ENCODE peak calls at places on chromosomes 3 and 15, in ten cellular contexts. A, N, L, Z, T, I, E, P, G and Y are unnamed samples.

GRCh38 chr15:37019479-37020433 is 80.6 kb downstream of the MEIS2 start:
- DNase-seq in A (no peak), N (no peak), L (peak; percentile 74), Z (peak; percentile 49), T (no peak), I (peak; percentile 85), E (peak; percentile 66), P (peak; percentile 43), G (peak; percentile 9), Y (no peak)

GRCh38 chr3:127544151-127544805 is 46.3 kb downstream of the TPRA1 start:
- DNase-seq in A (peak; percentile 84), N (peak; percentile 18), L (peak; percentile 79), Z (peak; percentile 43), T (peak; percentile 7), I (peak; percentile 48), E (peak; percentile 75), P (peak; percentile 70), G (peak; percentile 57), Y (peak; percentile 28)

GRCh38 chr3:1082024-1082633 is 10.7 kb upstream of the CNTN6 start:
- DNase-seq in A (no peak), N (no peak), L (peak; percentile 71), Z (peak; percentile 32), T (no peak), I (peak; percentile 64), E (peak; percentile 68), P (peak; percentile 61), G (peak; percentile 39), Y (peak; percentile 29)

GRCh38 chr15:100981086-100981485 is 61.9 kb downstream of the LRRK1 start:
- DNase-seq in A (no peak), N (no peak), L (no peak), Z (no peak), T (no peak), I (no peak), E (no peak), P (no peak), G (no peak), Y (no peak)

GRCh38 chr15:62165029-62165792 is at the start of gene C2CD4B:
- DNase-seq in A (peak; percentile 78), N (no peak), L (no peak), Z (no peak), T (no peak), I (no peak), E (peak; percentile 39), P (no peak), G (no peak), Y (no peak)

GRCh38 chr3:30729512-30729911 is 123.1 kb downstream of the TGFBR2 start:
- DNase-seq in A (no peak), N (no peak), L (no peak), Z (no peak), T (no peak), I (no peak), E (no peak), P (no peak), G (no peak), Y (no peak)

GRCh38 chr3:76638006-76638405 is 401.9 kb upstream of the ROBO2 start:
- DNase-seq in A (no peak), N (no peak), L (peak; percentile 27), Z (peak; percentile 40), T (no peak), I (no peak), E (no peak), P (no peak), G (no peak), Y (no peak)

GRCh38 chr3:115912372-115912771 is 289.1 kb downstream of the GAP43 start:
- DNase-seq in A (peak; percentile 61), N (no peak), L (peak; percentile 42), Z (no peak), T (no peak), I (no peak), E (peak; percentile 23), P (no peak), G (peak; percentile 25), Y (no peak)

GRCh38 chr3:32340039-32340438 is 51.6 kb upstream of the CMTM7 start:
- DNase-seq in A (no peak), N (no peak), L (peak; percentile 84), Z (peak; percentile 63), T (no peak), I (peak; percentile 50), E (peak; percentile 73), P (peak; percentile 43), G (peak; percentile 7), Y (peak; percentile 7)

GRCh38 chr3:195034101-195034500 is 236.9 kb downstream of the XXYLT1 start:
- DNase-seq in A (peak; percentile 21), N (no peak), L (no peak), Z (no peak), T (no peak), I (no peak), E (no peak), P (no peak), G (no peak), Y (no peak)

GRCh38 chr3:195037017-195037373 is 234.0 kb downstream of the XXYLT1 start:
- DNase-seq in A (no peak), N (no peak), L (no peak), Z (no peak), T (no peak), I (no peak), E (no peak), P (no peak), G (no peak), Y (no peak)

GRCh38 chr3:195036203-195037016 is 234.5 kb downstream of the XXYLT1 start:
- DNase-seq in A (peak; percentile 47), N (no peak), L (no peak), Z (no peak), T (no peak), I (no peak), E (no peak), P (no peak), G (no peak), Y (no peak)

GRCh38 chr3:195034541-195034940 is 236.4 kb downstream of the XXYLT1 start:
- DNase-seq in A (peak; percentile 46), N (no peak), L (no peak), Z (no peak), T (no peak), I (no peak), E (no peak), P (no peak), G (no peak), Y (no peak)

DNA sequence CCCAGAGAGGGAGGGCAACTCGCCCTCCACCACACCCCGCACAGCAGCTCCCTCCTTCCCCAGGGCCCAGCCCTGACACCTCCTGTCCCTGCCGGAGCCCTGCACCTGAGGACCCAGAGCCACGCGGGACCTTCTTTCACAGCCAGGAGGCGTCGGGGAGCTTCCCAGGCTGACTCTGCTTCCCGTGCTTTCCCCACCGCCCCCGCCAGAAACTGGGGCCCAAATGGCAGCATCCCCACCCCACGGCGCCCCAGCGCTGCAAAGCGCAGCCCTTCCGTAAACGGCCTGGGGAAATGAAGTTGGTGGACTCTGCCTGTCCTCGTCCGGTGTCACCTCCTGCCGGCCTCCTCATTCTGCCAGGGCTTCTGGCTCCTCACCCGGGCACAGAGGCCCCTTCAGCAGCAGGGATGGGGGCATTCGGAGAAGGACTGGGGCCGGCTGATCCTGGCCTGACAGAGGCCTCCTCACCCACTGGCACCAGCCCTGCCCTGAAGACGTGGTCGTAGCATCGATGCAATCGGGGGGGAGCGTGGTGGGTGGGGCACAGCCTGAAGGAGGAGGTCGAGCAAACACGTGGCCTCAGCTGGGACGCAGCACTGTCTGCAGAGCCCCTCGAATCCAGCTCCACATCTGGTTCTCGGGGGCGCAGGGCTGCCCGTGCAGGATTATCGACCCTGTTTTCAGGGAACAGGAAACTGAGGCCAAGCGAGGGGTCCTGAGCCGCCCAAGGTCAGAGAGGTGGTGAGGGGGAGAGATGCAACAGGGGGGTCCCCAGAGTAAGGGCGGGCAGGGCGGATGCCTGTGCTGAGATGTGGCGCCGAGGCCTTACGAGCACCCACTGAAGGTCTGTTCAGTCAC is 235.4 kb downstream of the XXYLT1 start:
- DNase-seq in A (peak; percentile 65), N (no peak), L (no peak), Z (no peak), T (no peak), I (no peak), E (no peak), P (no peak), G (no peak), Y (no peak)
- TF ChIP-seq CTCF in A (no peak), N (peak; percentile 22), L (peak; percentile 40), Z (peak; percentile 3), T (peak; percentile 22), I (peak; percentile 30), E (no peak), P (peak; percentile 56), G (no peak), Y (peak; percentile 10)

DNA sequence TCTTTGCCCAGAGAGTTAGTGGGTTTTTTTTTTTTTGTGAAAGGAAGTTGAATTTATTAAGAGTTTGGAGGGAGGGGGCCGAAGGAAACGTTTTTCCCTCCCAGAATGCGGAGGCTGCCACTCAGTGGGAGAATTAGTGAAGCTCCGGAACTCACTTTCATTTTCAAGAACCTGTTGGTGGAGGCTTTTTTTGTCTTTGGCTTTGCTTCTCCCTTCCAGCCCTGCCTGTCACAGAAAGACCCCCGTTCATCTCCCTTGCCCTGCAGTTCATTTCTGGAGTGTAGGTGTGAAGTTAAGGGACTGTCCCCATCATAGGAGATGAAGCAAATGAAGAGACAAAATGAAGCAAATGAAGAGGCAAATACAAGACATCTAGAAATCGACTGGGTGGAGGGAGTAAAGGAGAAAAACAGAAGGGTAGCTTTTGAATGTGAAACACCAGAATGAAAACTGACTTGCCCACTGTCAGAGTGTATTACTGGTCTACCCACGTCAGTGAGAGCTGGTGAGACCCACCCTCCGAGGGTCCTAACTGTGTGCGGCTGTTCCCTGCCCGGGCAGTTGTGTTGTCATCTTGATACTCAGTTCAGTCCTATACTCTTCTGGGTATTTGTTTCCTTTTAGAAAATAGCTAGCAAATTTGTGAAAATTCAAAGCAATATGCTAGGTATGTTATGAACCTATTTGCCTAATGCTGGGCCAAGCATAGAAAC is 91.5 kb downstream of the ITPR1 start:
- DNase-seq in A (no peak), N (no peak), L (peak; percentile 36), Z (no peak), T (no peak), I (peak; percentile 23), E (peak; percentile 76), P (peak; percentile 25), G (no peak), Y (no peak)
- H3K4me3 ChIP-seq in A (peak overlapping the region; percentile 39), N (peak overlapping the region; percentile 17), L (peak overlapping the region; percentile 24), Z (no peak overlapping the region), T (no peak overlapping the region), I (peak overlapping the region; percentile 3), E (no peak overlapping the region), P (peak overlapping the region; percentile 26), G (peak overlapping the region; percentile 10), Y (no peak overlapping the region)

GRCh38 chr3:52498134-52499054 is 3.3 kb downstream of the STAB1 start:
- DNase-seq in A (peak; percentile 79), N (peak; percentile 82), L (peak; percentile 87), Z (no peak), T (no peak), I (peak; percentile 68), E (peak; percentile 49), P (no peak), G (peak; percentile 83), Y (no peak)
- TF ChIP-seq CTCF in A (no peak), N (no peak), L (no peak), Z (no peak), T (no peak), I (no peak), E (no peak), P (no peak), G (no peak), Y (no peak)

GRCh38 chr3:138899592-138899991 is 47.3 kb downstream of the FOXL2 start:
- DNase-seq in A (no peak), N (no peak), L (no peak), Z (no peak), T (no peak), I (no peak), E (no peak), P (no peak), G (peak; percentile 25), Y (no peak)
- H3K4me3 ChIP-seq in A (no peak overlapping the region), N (no peak overlapping the region), L (no peak overlapping the region), Z (no peak overlapping the region), T (no peak overlapping the region), I (no peak overlapping the region), E (no peak overlapping the region), P (no peak overlapping the region), G (no peak overlapping the region), Y (no peak overlapping the region)